ENCODE peak calls at places on chromosomes 6 and 20, in seven cellular contexts. T is pancreas; V is tibial nerve; L is CD8-positive, alpha-beta T cell; M is ascending aorta; W is H9; E is dorsolateral prefrontal cortex. D is an unnamed sample.

GRCh38 chr20:62142252-62143117 is 709 bp downstream of the PSMA7 start:
- DNase-seq in T (no peak), V (no peak), L (no peak), M (peak; percentile 67), W (no peak), E (no peak), D (no peak)

GRCh38 chr20:22418738-22419137 is 165.6 kb downstream of the FOXA2 start:
- DNase-seq in T (peak; percentile 33), V (no peak), L (no peak), M (no peak), W (no peak), E (no peak), D (no peak)

GRCh38 chr6:161128680-161129196 is 137.2 kb downstream of the MAP3K4 start:
- DNase-seq in T (no peak), V (no peak), L (no peak), M (no peak), W (no peak), E (no peak), D (peak; percentile 58)

GRCh38 chr6:7463785-7464184 is 74.2 kb downstream of the RIOK1 start:
- DNase-seq in T (no peak), V (no peak), L (no peak), M (no peak), W (peak; percentile 59), E (no peak), D (no peak)

GRCh38 chr20:59386819-59387218 is 86.4 kb downstream of the EDN3 start:
- DNase-seq in T (no peak), V (no peak), L (no peak), M (no peak), W (no peak), E (no peak), D (no peak)

GRCh38 chr6:82959385-82959941 is 106.2 kb downstream of the UBE3D start:
- DNase-seq in T (no peak), V (no peak), L (no peak), M (no peak), W (peak; percentile 45), E (no peak), D (peak; percentile 58)

GRCh38 chr6:125099211-125100017 is 54.2 kb upstream of the TPD52L1 start:
- DNase-seq in T (peak; percentile 35), V (no peak), L (no peak), M (peak; percentile 76), W (peak; percentile 72), E (peak; percentile 83), D (no peak)

GRCh38 chr20:59400666-59401065 is 100.3 kb downstream of the EDN3 start:
- DNase-seq in T (no peak), V (no peak), L (no peak), M (no peak), W (no peak), E (no peak), D (no peak)

GRCh38 chr6:11637266-11637665 is 99.7 kb downstream of the TMEM170B start:
- DNase-seq in T (peak; percentile 63), V (no peak), L (no peak), M (peak; percentile 15), W (no peak), E (no peak), D (no peak)

GRCh38 chr20:38164624-38165088 is 414 bp downstream of the TGM2 start:
- DNase-seq in T (no peak), V (no peak), L (no peak), M (no peak), W (no peak), E (no peak), D (no peak)

GRCh38 chr6:70834520-70834919 is 122.3 kb downstream of the B3GAT2 start:
- DNase-seq in T (no peak), V (no peak), L (no peak), M (no peak), W (no peak), E (no peak), D (peak; percentile 21)

GRCh38 chr6:117550078-117550600 is 52.2 kb downstream of the GOPC start:
- DNase-seq in T (no peak), V (no peak), L (no peak), M (no peak), W (no peak), E (no peak), D (no peak)

GRCh38 chr20:38337561-38338140 is 8.6 kb upstream of the LBP start:
- DNase-seq in T (no peak), V (no peak), L (no peak), M (no peak), W (peak; percentile 93), E (no peak), D (no peak)

GRCh38 chr6:31652925-31653724 is 664 bp upstream of the BAG6 start:
- DNase-seq in T (peak; percentile 89), V (peak; percentile 91), L (no peak), M (peak; percentile 96), W (peak; percentile 93), E (peak; percentile 85), D (no peak)

GRCh38 chr6:131163886-131164285 is 28.6 kb downstream of the AKAP7 start:
- DNase-seq in T (no peak), V (no peak), L (no peak), M (no peak), W (no peak), E (no peak), D (no peak)

GRCh38 chr6:166497087-166497899 is 89.2 kb downstream of the RAMACL start:
- DNase-seq in T (no peak), V (no peak), L (no peak), M (no peak), W (no peak), E (no peak), D (no peak)

GRCh38 chr20:62921119-62921687 is 5.1 kb downstream of the DIDO1 start:
- DNase-seq in T (peak; percentile 48), V (no peak), L (peak; percentile 20), M (no peak), W (peak; percentile 75), E (no peak), D (no peak)

GRCh38 chr6:118663993-118664985 is 12.9 kb upstream of the CEP85L start:
- DNase-seq in T (no peak), V (no peak), L (no peak), M (no peak), W (no peak), E (no peak), D (no peak)

GRCh38 chr6:15948930-15949900 is 179.7 kb upstream of the MYLIP start:
- DNase-seq in T (peak; percentile 82), V (no peak), L (no peak), M (no peak), W (peak; percentile 42), E (no peak), D (no peak)

GRCh38 chr20:44619294-44619693 is 32.2 kb downstream of the ADA start:
- DNase-seq in T (no peak), V (no peak), L (no peak), M (no peak), W (no peak), E (no peak), D (no peak)

GRCh38 chr6:129785081-129785755 is 75.2 kb upstream of the ARHGAP18 start:
- DNase-seq in T (no peak), V (no peak), L (no peak), M (no peak), W (no peak), E (no peak), D (no peak)

GRCh38 chr20:59082077-59082740 is 39.6 kb upstream of the PRELID3B start:
- DNase-seq in T (no peak), V (no peak), L (no peak), M (no peak), W (no peak), E (no peak), D (no peak)

GRCh38 chr6:46356543-46356942 is 134.7 kb downstream of the RCAN2 start:
- DNase-seq in T (no peak), V (no peak), L (no peak), M (no peak), W (no peak), E (no peak), D (no peak)

GRCh38 chr6:75207211-75207984 is 1.5 kb upstream of the COL12A1 start:
- DNase-seq in T (no peak), V (peak; percentile 25), L (no peak), M (peak; percentile 66), W (peak; percentile 46), E (no peak), D (no peak)
- H3K27me3 ChIP-seq in T (no peaks in the 10 kb centered on the region), V (no peaks in the 10 kb centered on the region), L (peaks cover 6% of the 10 kb centered on the region), M (no peaks in the 10 kb centered on the region), W (peaks cover 56% of the 10 kb centered on the region), E (peaks cover 36% of the 10 kb centered on the region), D (no peaks in the 10 kb centered on the region)

GRCh38 chr6:157386023-157386422 is 5.0 kb downstream of the ZDHHC14 start:
- DNase-seq in T (no peak), V (no peak), L (no peak), M (no peak), W (no peak), E (no peak), D (no peak)
- H3K27ac ChIP-seq in T (no peak overlapping the region), V (no peak overlapping the region), L (no peak overlapping the region), M (no peak overlapping the region), W (no peak overlapping the region), E (no peak overlapping the region), D (no peak overlapping the region)

GRCh38 chr6:151353795-151354194 is 37.6 kb downstream of the ZBTB2 start:
- DNase-seq in T (no peak), V (no peak), L (no peak), M (no peak), W (no peak), E (no peak), D (no peak)

GRCh38 chr6:151357758-151358436 is 33.5 kb downstream of the ZBTB2 start:
- DNase-seq in T (no peak), V (no peak), L (no peak), M (no peak), W (no peak), E (no peak), D (no peak)

GRCh38 chr6:151352410-151353399 is 38.7 kb downstream of the ZBTB2 start:
- DNase-seq in T (no peak), V (no peak), L (no peak), M (no peak), W (no peak), E (no peak), D (no peak)

GRCh38 chr6:151359486-151359885 is 31.9 kb downstream of the ZBTB2 start:
- DNase-seq in T (no peak), V (no peak), L (no peak), M (no peak), W (no peak), E (no peak), D (no peak)

GRCh38 chr6:151358475-151358874 is 32.9 kb downstream of the ZBTB2 start:
- DNase-seq in T (no peak), V (no peak), L (no peak), M (no peak), W (no peak), E (no peak), D (no peak)
- H3K27me3 ChIP-seq in T (no peaks in the 10 kb centered on the region), V (no peaks in the 10 kb centered on the region), L (no peaks in the 10 kb centered on the region), M (no peaks in the 10 kb centered on the region), W (no peaks in the 10 kb centered on the region), E (no peaks in the 10 kb centered on the region), D (no peaks in the 10 kb centered on the region)

GRCh38 chr6:137542713-137543112 is 48.5 kb upstream of the OLIG3 start:
- DNase-seq in T (no peak), V (no peak), L (no peak), M (no peak), W (no peak), E (no peak), D (no peak)
- H3K27ac ChIP-seq in T (no peak overlapping the region), V (no peak overlapping the region), L (no peak overlapping the region), M (no peak overlapping the region), W (no peak overlapping the region), E (no peak overlapping the region), D (no peak overlapping the region)

GRCh38 chr6:34154668-34155447 is 9.0 kb upstream of the GRM4 start:
- DNase-seq in T (no peak), V (peak; percentile 19), L (peak; percentile 46), M (peak; percentile 65), W (peak; percentile 78), E (peak; percentile 44), D (no peak)
- H3K27me3 ChIP-seq in T (no peaks in the 10 kb centered on the region), V (no peaks in the 10 kb centered on the region), L (peaks cover 9% of the 10 kb centered on the region), M (peaks cover 14% of the 10 kb centered on the region), W (peaks cover 7% of the 10 kb centered on the region), E (peaks cover 34% of the 10 kb centered on the region), D (peaks cover 49% of the 10 kb centered on the region)

GRCh38 chr20:24364464-24364863 is 105.0 kb upstream of the SYNDIG1 start:
- DNase-seq in T (no peak), V (no peak), L (no peak), M (no peak), W (no peak), E (no peak), D (no peak)
- H3K27ac ChIP-seq in T (no peak overlapping the region), V (no peak overlapping the region), L (no peak overlapping the region), M (no peak overlapping the region), W (no peak overlapping the region), E (no peak overlapping the region), D (no peak overlapping the region)